ENCODE peak calls at places on chromosomes 2 and 18, in four cellular contexts. M is CD8-positive, alpha-beta T cell; B is gastrocnemius medialis; Z is left ventricle myocardium inferior. O is an unnamed sample. For H3K4me1, the result is how much of the 10 kb centered on the place peaks cover.

GRCh38 chr2:17643031-17643615 is 102.6 kb downstream of the VSNL1 start:
- DNase-seq in B (peak), M (no peak), Z (no peak), O (no peak)

GRCh38 chr2:220318508-220318907 is 691.1 kb downstream of the SLC4A3 start:
- DNase-seq in B (no peak), M (no peak), Z (no peak), O (no peak)

GRCh38 chr2:179226961-179227259 is 37.7 kb downstream of the SESTD1 start:
- DNase-seq in Z (no peak), B (no peak), M (no peak), O (no peak)

GRCh38 chr2:9102861-9103662 is 99.6 kb upstream of the MBOAT2 start:
- DNase-seq in M (no peak), Z (no peak), B (no peak), O (no peak)

GRCh38 chr2:6723865-6724571 is 141.7 kb downstream of the CMPK2 start:
- DNase-seq in Z (no peak), B (no peak), M (no peak), O (no peak)

GRCh38 chr2:54259413-54260240 is 3.6 kb upstream of the TSPYL6 start:
- DNase-seq in B (no peak), Z (no peak), M (no peak), O (no peak)

GRCh38 chr2:29123584-29124349 is 8.6 kb downstream of the CLIP4 start:
- DNase-seq in B (no peak), M (no peak), Z (no peak), O (no peak)

GRCh38 chr2:149068996-149069888 is 30.7 kb downstream of the LYPD6B start:
- DNase-seq in B (no peak), Z (no peak), M (no peak), O (no peak)

GRCh38 chr2:27071990-27072830 is 756 bp upstream of the OST4 start:
- DNase-seq in Z (peak), M (peak), B (no peak), O (peak)

GRCh38 chr2:190205643-190206042 is 114.0 kb downstream of the HIBCH start:
- DNase-seq in M (no peak), B (no peak), Z (no peak), O (no peak)

GRCh38 chr2:209368406-209368805 is 55.4 kb upstream of the MAP2 start:
- DNase-seq in Z (no peak), M (no peak), B (no peak), O (no peak)

GRCh38 chr2:128605421-128605820 is 286.8 kb upstream of the HS6ST1 start:
- DNase-seq in B (no peak), M (no peak), Z (peak), O (no peak)

GRCh38 chr2:17625446-17625845 is 85.0 kb downstream of the VSNL1 start:
- DNase-seq in Z (no peak), B (no peak), M (no peak), O (no peak)

GRCh38 chr2:108536133-108536780 is 2.0 kb downstream of the LIMS1 start:
- DNase-seq in M (no peak), Z (no peak), B (no peak), O (no peak)

GRCh38 chr18:3129053-3129864 is 90.5 kb downstream of the MYOM1 start:
- DNase-seq in Z (peak), M (peak), B (peak), O (peak)

GRCh38 chr2:60550151-60550983 is 3.1 kb downstream of the BCL11A start:
- DNase-seq in B (no peak), Z (peak), M (peak), O (peak)

GRCh38 chr18:54948350-54948837 is 10.9 kb downstream of the CCDC68 start:
- DNase-seq in B (no peak), Z (no peak), M (no peak), O (no peak)

GRCh38 chr2:43224131-43224570 is 2.3 kb downstream of the ZFP36L2 start:
- DNase-seq in B (no peak), M (peak), Z (peak), O (peak)

GRCh38 chr18:36265035-36265434 is 32.5 kb upstream of the FHOD3 start:
- DNase-seq in M (no peak), Z (no peak), B (no peak), O (no peak)

GRCh38 chr18:29003194-29003593 is 826.3 kb upstream of the CDH2 start:
- DNase-seq in B (no peak), M (no peak), Z (no peak), O (no peak)

GRCh38 chr18:48777026-48777736 is 173.6 kb downstream of the SMAD7 start:
- DNase-seq in Z (peak), M (peak), B (no peak), O (peak)

GRCh38 chr2:73107211-73107926 is 5.4 kb downstream of the RAB11FIP5 start:
- DNase-seq in M (no peak), B (no peak), Z (peak), O (peak)

GRCh38 chr18:7116832-7117389 is 686 bp downstream of the LAMA1 start:
- DNase-seq in M (no peak), Z (no peak), B (no peak), O (no peak)

GRCh38 chr2:95041060-95041823 is 15.7 kb downstream of the MAL start:
- DNase-seq in B (no peak), Z (no peak), M (no peak), O (no peak)

GRCh38 chr2:233051241-233052149 is 8.6 kb upstream of the INPP5D start:
- DNase-seq in B (no peak), Z (peak), M (no peak), O (no peak)

GRCh38 chr2:121860033-121860810 is 104.8 kb downstream of the TSN start:
- DNase-seq in Z (no peak), B (no peak), M (no peak), O (no peak)

GRCh38 chr2:26316041-26316440 is 29.9 kb upstream of the SELENOI start:
- DNase-seq in Z (no peak), B (no peak), M (no peak), O (peak)

GRCh38 chr2:176931588-176932563 is 280.7 kb upstream of the HNRNPA3 start:
- DNase-seq in B (no peak), Z (no peak), M (peak), O (no peak)

GRCh38 chr18:39946623-39947061 is 2008.4 kb upstream of the PIK3C3 start:
- DNase-seq in B (no peak), M (no peak), Z (no peak), O (peak)

GRCh38 chr18:23563377-23564043 is 22.8 kb downstream of the NPC1 start:
- DNase-seq in M (no peak), Z (no peak), B (no peak), O (no peak)

GRCh38 chr2:191030521-191031154 is 16.7 kb upstream of the STAT1 start:
- DNase-seq in M (peak), B (no peak), Z (no peak), O (peak)

DNA sequence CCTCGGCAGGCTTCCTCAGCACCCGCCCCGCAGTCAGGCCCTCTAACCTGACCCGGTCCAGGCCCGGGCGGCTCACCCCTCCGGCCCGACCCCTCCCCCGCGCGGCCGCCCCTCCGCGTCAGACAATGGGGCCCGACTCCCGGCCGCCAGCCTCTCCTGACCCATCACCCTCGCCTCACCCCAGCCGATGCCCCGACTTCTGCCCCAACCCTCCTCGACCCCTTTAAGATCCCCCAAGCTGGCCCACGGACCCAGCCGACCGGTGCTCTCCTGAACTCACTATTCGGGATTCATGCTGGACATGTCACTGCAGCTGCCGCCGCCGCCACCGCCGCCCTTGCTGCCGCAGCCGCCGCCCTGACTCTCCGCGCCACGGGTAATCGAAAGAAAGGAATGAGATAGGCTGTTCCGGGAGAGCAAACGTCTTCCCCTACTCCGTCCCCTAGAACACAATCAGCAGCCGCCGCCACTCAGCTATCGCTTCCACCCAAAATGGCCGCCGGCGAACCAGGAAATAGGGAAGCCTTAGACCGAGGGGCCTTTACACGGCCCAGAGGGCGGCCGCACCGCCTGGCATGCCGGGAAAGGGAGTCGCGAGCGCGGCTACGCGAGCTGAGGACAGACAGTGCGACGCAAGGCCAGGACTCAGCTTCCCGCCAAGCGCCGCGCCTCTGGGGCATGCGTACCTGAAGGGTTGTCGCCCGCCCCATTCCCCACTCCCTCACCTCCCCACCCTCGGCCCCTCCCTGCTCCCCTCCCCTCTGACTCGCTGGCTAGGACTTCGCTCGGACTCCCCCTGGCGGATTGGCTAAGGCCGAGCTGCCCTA is at the start of gene RAB1A:
- DNase-seq in B (peak), M (peak), Z (peak), O (peak)
- TF ChIP-seq CTCF in B (no peak), M (no peak), Z (peak), O (peak)

DNA sequence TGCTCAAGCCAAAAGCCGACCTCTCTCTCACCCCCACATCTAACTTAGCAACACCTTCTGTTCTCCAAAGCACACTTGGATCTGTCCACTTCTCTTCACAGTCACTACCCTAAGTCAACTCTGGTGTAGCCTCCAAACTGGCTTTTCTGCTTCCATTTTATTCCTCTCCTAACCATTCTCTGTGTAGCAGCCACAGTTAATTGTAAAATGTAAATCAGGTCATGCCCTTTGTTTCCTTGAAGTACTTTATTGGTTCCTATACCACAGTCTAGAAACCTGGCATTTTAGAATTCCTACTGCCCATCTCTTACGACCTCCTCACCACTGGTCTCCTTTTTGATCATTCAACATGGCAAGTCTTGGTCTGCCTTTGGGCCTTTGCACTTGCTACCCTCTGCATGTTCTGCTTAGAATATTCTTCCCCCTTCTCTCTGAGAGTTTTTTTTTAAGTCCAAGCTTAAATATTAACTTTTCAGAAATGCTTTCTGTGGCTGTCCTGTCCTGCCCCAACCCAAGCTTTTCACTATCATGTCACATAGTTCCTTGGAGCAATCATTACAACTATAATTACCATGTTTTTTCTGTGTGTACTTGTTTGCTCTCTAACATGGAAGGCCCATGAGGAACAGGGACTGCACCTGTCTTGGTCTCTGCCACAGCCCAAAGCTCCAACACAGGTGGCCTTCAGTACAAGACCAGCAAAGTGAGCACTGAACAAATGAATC is 42.9 kb downstream of the PLA2R1 start:
- DNase-seq in M (no peak), Z (no peak), B (no peak), O (no peak)
- H3K4me1 ChIP-seq in M (under half), Z (under half), B (under half), O (under half)

DNA sequence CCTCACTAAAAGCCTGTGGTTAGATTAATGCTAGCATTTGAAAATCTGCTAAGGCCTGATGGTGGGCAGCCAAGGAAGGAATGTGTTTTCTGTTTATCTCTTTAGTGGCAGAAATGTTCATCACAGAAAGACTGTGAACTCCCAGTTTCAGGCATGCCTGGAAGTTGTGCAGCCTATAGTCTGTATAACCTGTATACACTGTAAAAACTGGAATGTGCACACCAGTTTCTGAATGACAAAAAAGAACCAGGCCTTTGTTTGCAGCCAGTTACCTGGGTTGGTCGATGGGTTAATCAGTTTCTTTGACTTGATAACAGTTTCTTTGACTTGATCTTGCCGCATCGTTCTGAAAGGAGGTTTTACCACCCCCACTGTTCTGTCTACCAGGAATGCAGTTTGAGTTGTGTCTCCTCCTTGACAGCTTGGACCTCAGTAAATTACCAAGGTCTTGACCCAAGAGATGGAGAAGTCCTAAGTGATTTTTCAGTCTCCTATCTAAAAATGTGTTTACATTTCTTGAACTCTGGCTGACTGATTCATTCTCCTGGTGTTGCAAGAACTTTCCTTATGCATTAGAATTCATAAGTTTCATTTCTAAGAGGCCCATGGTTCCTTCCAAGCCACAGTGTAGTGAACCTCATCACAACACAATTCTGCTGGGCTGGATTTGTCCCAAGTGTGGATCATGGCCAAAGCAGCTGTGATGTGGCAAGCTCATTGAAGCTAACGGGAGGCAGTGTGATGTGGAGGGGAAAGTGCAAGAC is 62.2 kb downstream of the KIAA2012 start:
- DNase-seq in M (no peak), Z (peak), B (peak), O (peak)
- TF ChIP-seq CTCF in M (no peak), Z (no peak), B (no peak), O (no peak)

DNA sequence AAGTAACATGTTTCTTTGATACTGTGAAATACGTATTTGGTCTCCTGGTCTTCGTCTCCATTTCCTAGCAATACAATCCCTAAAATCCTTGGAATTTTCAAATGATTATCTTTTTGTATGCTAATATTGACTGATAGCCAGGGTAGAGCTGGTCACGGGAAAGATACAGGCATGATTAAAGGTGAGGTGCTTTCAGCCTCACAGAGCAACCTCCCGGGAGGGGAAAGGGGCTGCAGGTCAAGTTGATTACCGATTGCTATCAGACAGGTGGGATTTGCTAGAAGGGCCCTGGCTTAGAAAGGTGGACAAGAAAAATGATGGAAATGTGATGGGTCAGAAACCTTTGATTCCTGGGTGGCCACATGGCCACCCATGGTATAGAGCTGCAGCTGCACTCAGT is 15.1 kb downstream of the YPEL5 start:
- DNase-seq in Z (no peak), M (no peak), B (no peak), O (no peak)
- H3K4me1 ChIP-seq in Z (under half), M (under half), B (under half), O (under half)

O was measured in testis.